ENCODE peak calls at places on chromosomes 1 and 21, in four cellular contexts. Z, Q, F and P are unnamed samples.

GRCh38 chr21:34336756-34337391 is 26.9 kb upstream of the KCNE2 start:
- DNase-seq in Z (no peak), Q (peak; percentile 63), F (no peak), P (no peak)

GRCh38 chr1:159088050-159088449 is 11.5 kb upstream of the AIM2 start:
- DNase-seq in Z (no peak), F (no peak), Q (no peak), P (no peak)

GRCh38 chr1:156615946-156616345 is 3.3 kb upstream of the HAPLN2 start:
- DNase-seq in Q (no peak), Z (no peak), F (no peak), P (no peak)

GRCh38 chr1:7962636-7963377 is 1.3 kb downstream of the PARK7 start:
- DNase-seq in Q (no peak), F (no peak), Z (no peak), P (no peak)

GRCh38 chr1:228281631-228282328 is 73.9 kb downstream of the OBSCN start:
- DNase-seq in Z (no peak), F (no peak), Q (no peak), P (no peak)

GRCh38 chr1:199002670-199003069 is 363.8 kb downstream of the PTPRC start:
- DNase-seq in F (no peak), Q (no peak), Z (no peak), P (no peak)

GRCh38 chr1:224696891-224697765 is 81.0 kb downstream of the CNIH3 start:
- DNase-seq in Q (no peak), F (no peak), Z (no peak), P (no peak)

GRCh38 chr1:39898648-39899603 is 2.8 kb downstream of the MYCL start:
- DNase-seq in Q (no peak), Z (peak; percentile 88), F (no peak), P (no peak)

GRCh38 chr21:16363563-16363962 is 633.8 kb downstream of the USP25 start:
- DNase-seq in Z (no peak), Q (no peak), F (no peak), P (no peak)

GRCh38 chr1:71660417-71660816 is 579.6 kb upstream of the ZRANB2 start:
- DNase-seq in Z (no peak), F (no peak), Q (no peak), P (no peak)

GRCh38 chr1:47975302-47975921 is 21.8 kb downstream of the TRABD2B start:
- DNase-seq in F (no peak), Q (no peak), Z (no peak), P (no peak)

GRCh38 chr1:233959089-233959488 is 54.6 kb downstream of the SLC35F3 start:
- DNase-seq in F (no peak), Q (no peak), Z (no peak), P (no peak)

GRCh38 chr1:12083766-12084165 is 20.7 kb downstream of the TNFRSF8 start:
- DNase-seq in Q (no peak), Z (no peak), F (no peak), P (no peak)

GRCh38 chr1:199780091-199780490 is 247.4 kb upstream of the NR5A2 start:
- DNase-seq in F (no peak), Z (no peak), Q (no peak), P (no peak)

GRCh38 chr1:85274969-85275453 is 1.4 kb downstream of the BCL10 start:
- DNase-seq in F (no peak), Q (no peak), Z (peak; percentile 67), P (no peak)

GRCh38 chr1:15068997-15069396 is 84.5 kb upstream of the TMEM51 start:
- DNase-seq in F (no peak), Q (no peak), Z (no peak), P (no peak)

GRCh38 chr21:18249542-18250152 is 5.0 kb downstream of the CHODL start:
- DNase-seq in Q (no peak), Z (no peak), F (no peak), P (no peak)

GRCh38 chr1:186536272-186536905 is 75.5 kb upstream of the PDC start:
- DNase-seq in Q (no peak), F (no peak), Z (no peak), P (no peak)